ENCODE peak calls at places on chromosomes 7 and 10, in four cellular contexts. V, Z, H and C are unnamed samples.

GRCh38 chr7:92781117-92781720 is 55.2 kb downstream of the CDK6 start:
- DNase-seq in V (peak), Z (no peak), H (no peak), C (peak)

GRCh38 chr7:157265051-157265450 is 71.8 kb upstream of the DNAJB6 start:
- DNase-seq in V (no peak), Z (no peak), H (no peak), C (no peak)

GRCh38 chr10:73414230-73414981 is 548 bp upstream of the ANXA7 start:
- DNase-seq in V (no peak), Z (no peak), H (no peak), C (no peak)

GRCh38 chr10:100886946-100887345 is 25.8 kb upstream of the SLF2 start:
- DNase-seq in V (no peak), Z (no peak), H (no peak), C (no peak)

GRCh38 chr10:3420527-3421469 is 248.2 kb upstream of the PITRM1 start:
- DNase-seq in V (no peak), Z (no peak), H (no peak), C (no peak)

GRCh38 chr7:83876593-83876992 is 227.7 kb upstream of the SEMA3E start:
- DNase-seq in V (no peak), Z (no peak), H (no peak), C (no peak)

GRCh38 chr7:27171636-27172387 is 2.3 kb downstream of the HOXA10 start:
- DNase-seq in V (no peak), Z (no peak), H (no peak), C (peak)

GRCh38 chr10:59107147-59107546 is 69.3 kb upstream of the PHYHIPL start:
- DNase-seq in V (no peak), Z (no peak), H (no peak), C (no peak)

GRCh38 chr10:44929356-44930113 is 18.4 kb downstream of the TMEM72 start:
- DNase-seq in V (no peak), Z (no peak), H (no peak), C (no peak)

GRCh38 chr7:154928136-154929005 is 74.6 kb downstream of the PAXIP1 start:
- DNase-seq in V (peak), Z (no peak), H (peak), C (peak)

GRCh38 chr10:109773288-109773687 is 150.0 kb downstream of the XPNPEP1 start:
- DNase-seq in V (no peak), Z (no peak), H (no peak), C (peak)

GRCh38 chr10:129897851-129898463 is 66.1 kb downstream of the EBF3 start:
- DNase-seq in V (no peak), Z (no peak), H (no peak), C (no peak)

GRCh38 chr10:124602121-124602561 is 140.5 kb downstream of the LHPP start:
- DNase-seq in V (no peak), Z (no peak), H (no peak), C (no peak)

GRCh38 chr10:34635111-34635510 is 180.0 kb downstream of the PARD3 start:
- DNase-seq in V (no peak), Z (no peak), H (no peak), C (no peak)

GRCh38 chr10:57809961-57810360 is 457.7 kb downstream of the IPMK start:
- DNase-seq in V (no peak), Z (no peak), H (no peak), C (no peak)

GRCh38 chr10:115092258-115092554 is 959 bp upstream of the ATRNL1 start:
- DNase-seq in V (no peak), Z (no peak), H (no peak), C (no peak)
- H3K4me3 ChIP-seq in V (peak), Z (peak), H (no peak), C (no peak)

DNA sequence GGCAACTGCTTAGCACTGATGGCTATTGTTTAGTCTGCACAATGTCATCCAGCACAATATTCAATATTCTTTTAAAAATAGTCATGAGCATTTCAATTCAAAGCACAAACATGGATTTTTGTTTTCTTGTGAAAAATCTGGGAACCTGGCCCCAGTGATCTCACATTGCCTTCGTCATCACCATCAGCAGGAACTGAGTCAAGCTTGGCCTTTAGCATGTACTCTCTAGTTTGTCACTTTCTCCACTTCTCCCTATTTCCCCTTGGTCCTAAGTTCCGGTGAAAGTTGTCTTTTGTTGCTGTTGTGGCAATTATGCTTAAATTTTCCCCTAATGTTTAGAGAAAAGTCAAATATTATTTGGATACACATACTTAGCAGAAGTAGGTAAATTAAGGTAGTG is 252.9 kb upstream of the SORCS1 start:
- DNase-seq in V (no peak), Z (no peak), H (no peak), C (no peak)
- TF ChIP-seq POLR2A in V (no peak), Z (no peak), H (no peak), C (no peak)

DNA sequence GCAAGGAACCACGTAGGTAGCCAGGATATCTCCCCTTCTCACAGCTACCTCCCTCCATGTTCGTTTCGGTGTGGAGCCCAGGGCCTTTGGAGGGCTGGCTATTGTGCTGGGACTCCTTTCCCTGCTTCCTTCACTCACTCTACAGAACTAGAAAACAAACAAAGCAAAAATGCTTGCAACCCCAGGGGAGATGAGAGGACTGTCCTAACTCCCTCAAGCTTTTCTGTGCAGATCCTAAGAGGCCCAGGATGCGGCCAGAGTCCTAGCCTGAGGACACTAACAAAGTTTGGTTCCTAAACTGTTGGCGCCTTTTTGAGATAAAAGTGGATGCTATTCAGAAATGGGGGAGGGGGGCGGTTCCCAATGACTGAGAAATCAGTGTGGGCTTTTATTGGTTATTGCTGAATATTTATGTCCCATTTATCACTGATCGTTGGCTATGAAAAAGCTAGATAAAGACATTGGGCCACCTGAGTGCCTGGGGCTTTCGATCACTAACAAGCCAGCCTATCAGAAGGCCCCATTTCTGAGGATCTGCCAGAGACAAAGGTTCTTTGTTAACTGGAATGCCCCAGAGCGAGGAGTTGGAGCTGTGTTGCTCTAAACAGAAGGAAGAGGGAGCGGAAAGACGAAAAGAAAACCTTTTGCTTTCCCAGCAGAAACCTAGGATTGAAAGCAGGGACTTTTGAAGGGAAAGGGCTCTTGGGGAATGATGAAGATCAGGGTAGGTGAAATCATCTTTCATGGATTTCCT is 95.2 kb upstream of the EGR2 start:
- DNase-seq in V (no peak), Z (no peak), H (no peak), C (no peak)
- H3K4me3 ChIP-seq in V (no peak), Z (no peak), H (no peak), C (no peak)

DNA sequence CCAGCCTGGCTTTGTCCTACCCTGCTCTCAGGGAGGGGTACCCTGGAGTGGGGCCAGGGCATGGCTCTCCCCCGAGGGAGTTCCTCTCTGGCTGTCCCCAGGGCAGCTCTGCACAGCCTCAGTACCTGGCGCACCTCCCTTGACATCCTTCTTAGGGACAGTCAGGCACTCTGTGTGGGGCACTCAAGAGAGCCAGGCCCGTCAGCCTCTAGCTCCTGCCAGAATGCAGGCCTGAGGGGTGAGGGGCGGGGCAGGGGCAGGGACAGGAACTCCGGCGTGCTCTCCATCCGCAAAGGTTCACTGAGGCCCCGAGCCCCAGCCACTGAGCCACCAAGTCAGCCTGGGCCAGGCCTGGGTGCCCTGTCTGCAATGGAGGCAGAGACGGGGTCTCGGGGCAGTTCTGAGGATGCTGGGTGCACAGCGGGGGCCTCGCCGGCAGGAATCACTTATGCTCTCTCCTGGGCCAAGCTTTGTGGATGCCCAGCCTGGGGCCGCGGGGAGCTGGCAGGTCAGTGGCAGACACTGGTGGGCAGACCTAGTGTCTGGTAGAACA is 10.1 kb downstream of the LIMK1 start:
- DNase-seq in V (no peak), Z (no peak), H (no peak), C (no peak)
- TF ChIP-seq POLR2A in V (no peak), Z (no peak), H (no peak), C (no peak)

DNA sequence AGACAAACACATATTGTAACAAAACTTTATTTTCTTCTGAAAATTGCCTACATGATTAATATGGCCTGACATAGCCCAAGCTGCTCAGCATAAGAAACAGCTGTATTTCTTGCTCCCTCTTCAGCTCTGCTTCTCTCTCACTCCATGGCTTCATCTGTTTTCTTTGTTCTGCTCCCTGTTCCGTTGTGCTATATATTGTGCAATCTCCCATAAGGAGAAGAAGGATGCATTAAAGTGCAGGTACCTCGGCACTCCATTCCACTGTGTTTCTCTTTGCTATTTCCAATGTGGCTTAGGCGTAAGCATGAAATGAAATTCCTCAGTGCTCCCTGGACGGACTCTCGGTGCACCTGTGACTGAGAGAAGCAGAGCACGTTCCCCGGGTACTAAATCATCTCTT is 254.3 kb downstream of the GALNT17 start:
- DNase-seq in V (no peak), Z (no peak), H (no peak), C (no peak)
- H3K4me3 ChIP-seq in V (no peak), Z (no peak), H (no peak), C (no peak)

GRCh38 chr7:95691464-95691863 is 80.9 kb upstream of the DYNC1I1 start:
- DNase-seq in V (no peak), Z (no peak), H (no peak), C (no peak)

GRCh38 chr7:95690367-95690947 is 81.9 kb upstream of the DYNC1I1 start:
- DNase-seq in V (peak), Z (no peak), H (peak), C (peak)

GRCh38 chr7:95688931-95689453 is 83.4 kb upstream of the DYNC1I1 start:
- DNase-seq in V (no peak), Z (no peak), H (no peak), C (no peak)

GRCh38 chr7:95694334-95694733 is 78.0 kb upstream of the DYNC1I1 start:
- DNase-seq in V (no peak), Z (no peak), H (no peak), C (no peak)

GRCh38 chr7:95693551-95694333 is 78.6 kb upstream of the DYNC1I1 start:
- DNase-seq in V (peak), Z (no peak), H (peak), C (peak)
- TF ChIP-seq POLR2A in V (no peak), Z (no peak), H (no peak), C (no peak)

GRCh38 chr7:29314148-29314547 is 119.6 kb downstream of the CHN2 start:
- DNase-seq in V (no peak), Z (no peak), H (no peak), C (no peak)
- H3K4me3 ChIP-seq in V (no peak), Z (no peak), H (no peak), C (no peak)

GRCh38 chr7:140176811-140177702 is at the start of gene KDM7A:
- DNase-seq in V (peak), Z (peak), H (peak), C (peak)
- TF ChIP-seq POLR2A in V (peak), Z (peak), H (peak), C (peak)

GRCh38 chr10:72275351-72276012 is 1.8 kb downstream of the DDIT4 start:
- DNase-seq in V (peak), Z (no peak), H (no peak), C (peak)
- H3K4me3 ChIP-seq in V (peak), Z (peak), H (peak), C (peak)